ENCODE peak calls at places on chromosomes 11 and 22, in seven cellular contexts. Y is upper lobe of left lung; F is neural progenitor cell; D is BE2C; T is CD4-positive, alpha-beta T cell; L is spleen; V is WERI-Rb-1. Q is an unnamed sample.

GRCh38 chr11:92268546-92268945 is 43.9 kb downstream of the FAT3 start:
- DNase-seq in Y (no peak), F (no peak), D (no peak), T (no peak), L (no peak), V (no peak), Q (no peak)

GRCh38 chr11:19345848-19346681 is 105.3 kb upstream of the E2F8 start:
- DNase-seq in Y (no peak), F (peak), D (no peak), T (no peak), L (peak), V (peak), Q (no peak)

GRCh38 chr22:46088541-46089311 is 61.6 kb upstream of the PPARA start:
- DNase-seq in Y (peak), F (no peak), D (peak), T (no peak), L (peak), V (no peak), Q (no peak)

GRCh38 chr11:44729718-44730117 is 3.0 kb downstream of the TSPAN18 start:
- DNase-seq in Y (no peak), F (no peak), D (no peak), T (no peak), L (no peak), V (no peak), Q (no peak)

GRCh38 chr22:29359469-29359868 is 28.9 kb downstream of the AP1B1 start:
- DNase-seq in Y (no peak), F (peak), D (peak), T (no peak), L (peak), V (peak), Q (no peak)

GRCh38 chr22:22546490-22546889 is 12.6 kb downstream of the PRAME start:
- DNase-seq in Y (no peak), F (no peak), D (no peak), T (no peak), L (no peak), V (no peak), Q (no peak)

GRCh38 chr11:121932646-121933185 is 183.3 kb downstream of the BLID start:
- DNase-seq in Y (no peak), F (no peak), D (no peak), T (no peak), L (no peak), V (no peak), Q (no peak)

GRCh38 chr11:84564180-84564866 is 1062.8 kb downstream of the DLG2 start:
- DNase-seq in Y (peak), F (peak), D (peak), T (no peak), L (no peak), V (peak), Q (no peak)

GRCh38 chr11:48007677-48008076 is 27.3 kb downstream of the PTPRJ start:
- DNase-seq in Y (peak), F (no peak), D (no peak), T (no peak), L (peak), V (no peak), Q (no peak)

GRCh38 chr11:72015511-72016061 is 16.9 kb downstream of the IL18BP start:
- DNase-seq in Y (no peak), F (peak), D (peak), T (no peak), L (no peak), V (peak), Q (no peak)

GRCh38 chr22:22082960-22083359 is 100.4 kb upstream of the TOP3B start:
- DNase-seq in Y (no peak), F (no peak), D (no peak), T (no peak), L (no peak), V (no peak), Q (no peak)

GRCh38 chr11:13487661-13488030 is 8.2 kb downstream of the PTH start:
- DNase-seq in Y (no peak), F (peak), D (no peak), T (peak), L (no peak), V (no peak), Q (no peak)

GRCh38 chr11:78499971-78500370 is 74.7 kb downstream of the NARS2 start:
- DNase-seq in Y (no peak), F (no peak), D (no peak), T (no peak), L (no peak), V (no peak), Q (no peak)

GRCh38 chr11:65477271-65478029 is 21.4 kb upstream of the MALAT1 start:
- DNase-seq in Y (peak), F (peak), D (peak), T (peak), L (peak), V (peak), Q (peak)

GRCh38 chr22:37154925-37155712 is 5.4 kb upstream of the IL2RB start:
- DNase-seq in Y (no peak), F (no peak), D (no peak), T (no peak), L (no peak), V (no peak), Q (no peak)

GRCh38 chr11:61544466-61544865 is 35.9 kb downstream of the LRRC10B start:
- DNase-seq in Y (no peak), F (no peak), D (no peak), T (no peak), L (no peak), V (no peak), Q (no peak)
- TF ChIP-seq CTCF in Y (no peak), F (no peak), D (no peak), T (no peak), L (no peak), V (no peak), Q (no peak)

GRCh38 chr11:82775736-82776346 is 42.2 kb upstream of the FAM181B start:
- DNase-seq in Y (no peak), F (peak), D (peak), T (no peak), L (no peak), V (peak), Q (no peak)
- TF ChIP-seq CTCF in Y (peak), F (peak), D (peak), T (peak), L (peak), V (peak), Q (peak)

DNA sequence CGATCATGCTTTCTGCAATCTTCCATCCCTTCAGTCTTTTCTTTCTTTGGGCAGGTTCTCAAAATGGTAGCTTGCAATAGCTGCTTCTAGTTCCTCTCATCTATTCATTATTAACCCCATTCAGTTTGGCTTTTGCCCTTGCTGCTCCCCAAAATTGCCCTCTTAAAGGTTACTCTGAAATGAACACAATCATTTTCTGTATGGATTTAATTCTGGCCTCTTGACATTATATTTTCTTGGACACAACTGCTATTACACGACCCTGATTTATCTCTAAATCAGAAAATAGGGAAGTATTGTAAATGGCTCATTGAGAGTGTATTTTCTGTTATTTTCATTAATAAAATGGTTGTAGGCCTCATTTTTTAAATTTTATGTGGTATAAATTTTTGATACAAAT is at the start of gene ANGPTL5:
- DNase-seq in Y (no peak), F (no peak), D (no peak), T (no peak), L (no peak), V (no peak), Q (no peak)
- TF ChIP-seq CTCF in Y (no peak), F (no peak), D (no peak), T (no peak), L (no peak), V (no peak), Q (no peak)

GRCh38 chr22:20091690-20092476 is 11.8 kb downstream of the DGCR8 start:
- DNase-seq in Y (no peak), F (no peak), D (no peak), T (no peak), L (peak), V (no peak), Q (no peak)
- TF ChIP-seq CTCF in Y (no peak), F (no peak), D (no peak), T (no peak), L (no peak), V (no peak), Q (no peak)

GRCh38 chr11:2261436-2262230 is 8.8 kb downstream of the ASCL2 start:
- DNase-seq in Y (no peak), F (no peak), D (no peak), T (no peak), L (peak), V (no peak), Q (no peak)
- TF ChIP-seq CTCF in Y (no peak), F (no peak), D (no peak), T (no peak), L (no peak), V (no peak), Q (no peak)

GRCh38 chr22:26620197-26620596 is 1.6 kb upstream of the CRYBA4 start:
- DNase-seq in Y (no peak), F (no peak), D (no peak), T (no peak), L (no peak), V (no peak), Q (no peak)

GRCh38 chr22:26619510-26619909 is 1.7 kb upstream of the CRYBB1 start:
- DNase-seq in Y (no peak), F (no peak), D (no peak), T (no peak), L (peak), V (no peak), Q (no peak)

GRCh38 chr22:26616650-26617049 is 1.2 kb downstream of the CRYBB1 start:
- DNase-seq in Y (no peak), F (peak), D (no peak), T (no peak), L (peak), V (no peak), Q (no peak)

GRCh38 chr22:26617251-26618199 is at the start of gene CRYBB1:
- DNase-seq in Y (no peak), F (peak), D (no peak), T (no peak), L (peak), V (no peak), Q (no peak)

GRCh38 chr22:26618487-26618886 is 660 bp upstream of the CRYBB1 start:
- DNase-seq in Y (no peak), F (no peak), D (no peak), T (no peak), L (peak), V (no peak), Q (no peak)
- TF ChIP-seq CTCF in Y (no peak), F (no peak), D (no peak), T (no peak), L (no peak), V (no peak), Q (no peak)

DNA sequence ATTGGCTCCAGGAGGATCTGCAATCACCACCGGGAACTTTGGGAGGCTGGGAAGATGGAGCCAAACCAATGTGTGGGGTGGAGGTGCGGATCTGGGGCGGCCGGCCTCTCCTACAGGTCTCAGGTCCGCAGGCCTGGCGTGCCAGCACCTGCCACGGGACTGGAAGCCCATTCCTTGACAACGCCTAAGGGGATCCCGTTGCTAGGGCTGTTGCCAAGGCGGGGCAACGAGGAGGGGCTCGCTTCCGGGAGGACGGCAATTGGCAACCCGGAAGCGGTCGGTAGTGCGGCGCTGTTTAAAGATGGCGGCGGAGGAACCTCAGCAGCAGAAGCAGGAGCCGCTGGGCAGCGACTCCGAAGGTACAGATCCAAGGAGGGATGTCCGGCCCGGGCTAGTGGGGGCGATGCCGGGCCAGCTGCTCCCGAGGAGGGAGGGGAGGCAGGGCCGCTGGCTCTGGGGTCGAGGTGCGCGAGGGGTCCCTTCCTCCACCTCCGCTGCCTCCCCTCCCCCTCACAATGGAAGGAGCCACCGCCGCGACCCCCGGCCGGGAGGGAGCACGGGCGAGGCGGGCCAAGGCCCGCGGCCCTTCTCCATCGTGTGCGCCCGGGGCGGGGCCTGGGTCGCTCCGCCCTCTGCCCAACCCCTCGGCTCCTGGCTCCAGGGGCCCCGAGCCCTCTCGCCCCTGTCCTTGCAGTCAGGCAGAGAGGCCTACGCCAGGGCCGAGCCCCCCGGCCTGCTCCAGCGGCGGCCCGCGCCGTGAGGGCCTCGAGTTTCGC is at the start of gene OTUB1:
- DNase-seq in Y (peak), F (peak), D (peak), T (peak), L (peak), V (peak), Q (peak)
- TF ChIP-seq CTCF in Y (no peak), F (no peak), D (no peak), T (no peak), L (peak), V (no peak), Q (no peak)

GRCh38 chr11:27528711-27529110 is 22.1 kb upstream of the LIN7C start:
- DNase-seq in Y (no peak), F (no peak), D (no peak), T (no peak), L (no peak), V (no peak), Q (no peak)

GRCh38 chr11:27525824-27526516 is 19.4 kb upstream of the LIN7C start:
- DNase-seq in Y (no peak), F (no peak), D (no peak), T (no peak), L (no peak), V (no peak), Q (no peak)

GRCh38 chr11:27520226-27520625 is 13.7 kb upstream of the LIN7C start:
- DNase-seq in Y (no peak), F (no peak), D (no peak), T (no peak), L (no peak), V (no peak), Q (no peak)

GRCh38 chr11:27518522-27518921 is 12.0 kb upstream of the LIN7C start:
- DNase-seq in Y (no peak), F (no peak), D (no peak), T (no peak), L (no peak), V (no peak), Q (no peak)

DNA sequence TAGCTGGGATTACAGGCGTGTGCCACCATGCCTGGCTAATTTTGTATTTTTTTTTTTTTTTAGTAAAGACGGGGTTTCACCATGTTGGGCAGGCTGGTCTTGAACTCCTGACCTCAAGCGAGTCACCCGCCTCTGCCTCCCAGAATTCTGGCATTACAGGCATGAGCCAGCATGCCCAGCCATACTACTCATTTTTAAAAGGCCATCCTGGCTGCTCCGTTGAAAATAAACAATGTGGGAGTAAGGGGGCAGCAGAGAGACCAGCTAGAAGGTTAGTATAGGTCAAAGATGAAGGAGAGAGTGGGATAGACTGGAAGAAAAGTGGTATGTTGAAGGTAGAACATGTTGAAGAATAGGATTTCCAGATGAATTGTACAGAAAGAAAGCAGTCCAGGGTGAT is 17.6 kb upstream of the LIN7C start:
- DNase-seq in Y (no peak), F (peak), D (peak), T (no peak), L (no peak), V (peak), Q (no peak)
- TF ChIP-seq CTCF in Y (no peak), F (peak), D (peak), T (no peak), L (no peak), V (no peak), Q (no peak)